ENCODE peak calls at places on chromosomes 16 and 17, in four cellular contexts. One of them, this sample, is unnamed. For H3K4me1, the result is how much of the 10 kb centered on the place peaks cover.

GRCh38 chr17:16013943-16014407 is 14.4 kb downstream of the TTC19 start:
- DNase-seq in spleen: no peak
- DNase-seq in tibial nerve: no peak
- DNase-seq in fibroblast of lung: peak
- DNase-seq in this sample: no peak

GRCh38 chr17:77498056-77498785 is 357.5 kb downstream of the SEC14L1 start:
- DNase-seq in fibroblast of lung: no peak
- DNase-seq in tibial nerve: no peak
- DNase-seq in spleen: peak
- DNase-seq in this sample: peak

GRCh38 chr17:35918665-35919064 is 11.9 kb downstream of the RDM1 start:
- DNase-seq in fibroblast of lung: no peak
- DNase-seq in tibial nerve: no peak
- DNase-seq in spleen: no peak
- DNase-seq in this sample: no peak

GRCh38 chr17:60077672-60078519 is 825 bp downstream of the HEATR6 start:
- DNase-seq in fibroblast of lung: peak
- DNase-seq in tibial nerve: no peak
- DNase-seq in spleen: no peak
- DNase-seq in this sample: no peak

GRCh38 chr17:82216301-82217119 is 3.9 kb upstream of the CCDC57 start:
- DNase-seq in spleen: peak
- DNase-seq in fibroblast of lung: peak
- DNase-seq in tibial nerve: peak
- DNase-seq in this sample: peak

GRCh38 chr17:1976683-1977064 is 48.5 kb downstream of the RTN4RL1 start:
- DNase-seq in spleen: no peak
- DNase-seq in tibial nerve: no peak
- DNase-seq in fibroblast of lung: no peak
- DNase-seq in this sample: no peak

GRCh38 chr16:77805403-77805802 is 17.0 kb downstream of the VAT1L start:
- DNase-seq in fibroblast of lung: no peak
- DNase-seq in spleen: no peak
- DNase-seq in tibial nerve: no peak
- DNase-seq in this sample: no peak

GRCh38 chr17:31509095-31509804 is 117.8 kb downstream of the RAB11FIP4 start:
- DNase-seq in fibroblast of lung: no peak
- DNase-seq in tibial nerve: no peak
- DNase-seq in spleen: peak
- DNase-seq in this sample: no peak

GRCh38 chr17:72562628-72563188 is 441.9 kb downstream of the SOX9 start:
- DNase-seq in spleen: no peak
- DNase-seq in fibroblast of lung: no peak
- DNase-seq in tibial nerve: no peak
- DNase-seq in this sample: no peak

GRCh38 chr17:36123431-36123830 is 19.8 kb downstream of the CCL4 start:
- DNase-seq in tibial nerve: no peak
- DNase-seq in spleen: no peak
- DNase-seq in fibroblast of lung: no peak
- DNase-seq in this sample: no peak

GRCh38 chr17:66932295-66932694 is 32.2 kb upstream of the CACNG4 start:
- DNase-seq in tibial nerve: no peak
- DNase-seq in spleen: no peak
- DNase-seq in fibroblast of lung: no peak
- DNase-seq in this sample: no peak

GRCh38 chr17:39639566-39640458 is 2.9 kb downstream of the STARD3 start:
- DNase-seq in fibroblast of lung: no peak
- DNase-seq in tibial nerve: no peak
- DNase-seq in spleen: no peak
- DNase-seq in this sample: no peak

GRCh38 chr16:12157510-12158093 is 181.1 kb downstream of the SNX29 start:
- DNase-seq in spleen: peak
- DNase-seq in fibroblast of lung: no peak
- DNase-seq in tibial nerve: no peak
- DNase-seq in this sample: no peak

GRCh38 chr16:67699265-67699664 is 19.9 kb downstream of the GFOD2 start:
- DNase-seq in fibroblast of lung: no peak
- DNase-seq in spleen: peak
- DNase-seq in tibial nerve: no peak
- DNase-seq in this sample: no peak
- H3K4me1 ChIP-seq in fibroblast of lung: under half
- H3K4me1 ChIP-seq in spleen: under half
- H3K4me1 ChIP-seq in tibial nerve: under half
- H3K4me1 ChIP-seq in this sample: under half

GRCh38 chr16:1766231-1766630 is 5.1 kb downstream of the NME3 start:
- DNase-seq in tibial nerve: no peak
- DNase-seq in spleen: no peak
- DNase-seq in fibroblast of lung: no peak
- DNase-seq in this sample: no peak
- H3K4me1 ChIP-seq in tibial nerve: under half
- H3K4me1 ChIP-seq in spleen: under half
- H3K4me1 ChIP-seq in fibroblast of lung: under half
- H3K4me1 ChIP-seq in this sample: under half

GRCh38 chr17:38448208-38448776 is 20.0 kb downstream of the ARHGAP23 start:
- DNase-seq in tibial nerve: no peak
- DNase-seq in spleen: no peak
- DNase-seq in fibroblast of lung: no peak
- DNase-seq in this sample: no peak
- H3K4me1 ChIP-seq in tibial nerve: half or more
- H3K4me1 ChIP-seq in spleen: half or more
- H3K4me1 ChIP-seq in fibroblast of lung: under half
- H3K4me1 ChIP-seq in this sample: under half

GRCh38 chr17:76139801-76140660 is 1.0 kb downstream of the FOXJ1 start:
- DNase-seq in fibroblast of lung: no peak
- DNase-seq in tibial nerve: no peak
- DNase-seq in spleen: peak
- DNase-seq in this sample: peak

GRCh38 chr17:76142044-76143041 is 1.3 kb upstream of the FOXJ1 start:
- DNase-seq in fibroblast of lung: no peak
- DNase-seq in tibial nerve: no peak
- DNase-seq in spleen: peak
- DNase-seq in this sample: peak

GRCh38 chr17:76140661-76141211 is 309 bp downstream of the FOXJ1 start:
- DNase-seq in fibroblast of lung: no peak
- DNase-seq in tibial nerve: no peak
- DNase-seq in spleen: no peak
- DNase-seq in this sample: no peak

GRCh38 chr17:76139261-76139752 is 1.7 kb downstream of the FOXJ1 start:
- DNase-seq in fibroblast of lung: no peak
- DNase-seq in tibial nerve: no peak
- DNase-seq in spleen: no peak
- DNase-seq in this sample: peak

GRCh38 chr17:76141212-76142043 is at the start of gene FOXJ1:
- DNase-seq in fibroblast of lung: peak
- DNase-seq in tibial nerve: peak
- DNase-seq in spleen: peak
- DNase-seq in this sample: peak
- H3K4me1 ChIP-seq in fibroblast of lung: under half
- H3K4me1 ChIP-seq in tibial nerve: under half
- H3K4me1 ChIP-seq in spleen: half or more
- H3K4me1 ChIP-seq in this sample: under half

GRCh38 chr16:81830845-81831600 is 51.9 kb downstream of the PLCG2 start:
- DNase-seq in fibroblast of lung: no peak
- DNase-seq in spleen: no peak
- DNase-seq in tibial nerve: no peak
- DNase-seq in this sample: no peak
- H3K4me1 ChIP-seq in fibroblast of lung: under half
- H3K4me1 ChIP-seq in spleen: half or more
- H3K4me1 ChIP-seq in tibial nerve: under half
- H3K4me1 ChIP-seq in this sample: under half

GRCh38 chr17:78707016-78707415 is 75.1 kb downstream of the CYTH1 start:
- DNase-seq in tibial nerve: no peak
- DNase-seq in fibroblast of lung: no peak
- DNase-seq in spleen: no peak
- DNase-seq in this sample: no peak

GRCh38 chr17:78706271-78706915 is 75.7 kb downstream of the CYTH1 start:
- DNase-seq in spleen: no peak
- DNase-seq in fibroblast of lung: no peak
- DNase-seq in tibial nerve: no peak
- DNase-seq in this sample: no peak

GRCh38 chr17:78708510-78708973 is 73.5 kb downstream of the CYTH1 start:
- DNase-seq in tibial nerve: peak
- DNase-seq in spleen: peak
- DNase-seq in fibroblast of lung: peak
- DNase-seq in this sample: peak

GRCh38 chr17:78709119-78709681 is 72.9 kb downstream of the CYTH1 start:
- DNase-seq in spleen: no peak
- DNase-seq in tibial nerve: no peak
- DNase-seq in fibroblast of lung: no peak
- DNase-seq in this sample: no peak

DNA sequence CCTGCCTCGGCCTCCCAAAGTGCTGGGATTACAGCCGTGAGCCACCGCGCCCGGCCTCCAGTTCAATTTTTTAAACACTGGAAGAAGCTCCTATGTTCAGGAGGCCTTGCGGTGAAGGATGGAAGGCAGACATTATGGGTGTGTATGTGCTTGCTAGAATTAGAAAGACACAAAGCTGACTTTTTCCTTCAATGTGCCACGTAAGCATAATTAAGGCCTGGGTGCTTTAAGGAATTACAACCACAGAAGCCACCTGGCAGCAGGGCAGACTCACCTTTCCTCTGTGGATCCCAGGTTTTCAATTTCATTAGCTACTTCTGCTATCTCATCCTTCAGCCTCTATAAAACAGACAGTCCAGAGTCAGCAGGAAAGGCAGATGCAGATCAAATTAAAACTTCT is 74.2 kb downstream of the CYTH1 start:
- DNase-seq in spleen: no peak
- DNase-seq in tibial nerve: no peak
- DNase-seq in fibroblast of lung: no peak
- DNase-seq in this sample: no peak
- H3K4me1 ChIP-seq in spleen: half or more
- H3K4me1 ChIP-seq in tibial nerve: under half
- H3K4me1 ChIP-seq in fibroblast of lung: under half
- H3K4me1 ChIP-seq in this sample: under half

DNA sequence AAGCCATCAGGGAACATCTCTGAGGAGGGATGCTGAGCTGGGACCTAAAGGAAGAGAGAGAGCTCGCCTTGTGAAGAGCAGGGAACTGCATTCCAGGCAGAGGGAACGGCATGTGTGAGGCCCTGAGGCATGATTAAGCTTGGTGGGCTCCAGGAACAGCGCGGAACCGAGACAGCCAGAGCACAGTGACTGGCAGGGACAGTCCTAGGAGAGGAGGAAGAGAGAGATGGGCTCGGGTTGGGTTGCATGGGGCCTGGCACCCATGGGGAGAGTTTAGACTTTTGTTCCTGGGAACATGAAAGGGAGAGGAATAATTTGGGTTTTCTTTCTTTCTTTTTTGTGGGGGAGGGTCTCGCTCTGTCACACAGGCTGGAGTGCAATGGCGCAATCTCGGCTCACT is 39.2 kb upstream of the CPNE2 start:
- DNase-seq in spleen: no peak
- DNase-seq in fibroblast of lung: no peak
- DNase-seq in tibial nerve: no peak
- DNase-seq in this sample: no peak
- H3K4me1 ChIP-seq in spleen: under half
- H3K4me1 ChIP-seq in fibroblast of lung: under half
- H3K4me1 ChIP-seq in tibial nerve: under half
- H3K4me1 ChIP-seq in this sample: under half

DNA sequence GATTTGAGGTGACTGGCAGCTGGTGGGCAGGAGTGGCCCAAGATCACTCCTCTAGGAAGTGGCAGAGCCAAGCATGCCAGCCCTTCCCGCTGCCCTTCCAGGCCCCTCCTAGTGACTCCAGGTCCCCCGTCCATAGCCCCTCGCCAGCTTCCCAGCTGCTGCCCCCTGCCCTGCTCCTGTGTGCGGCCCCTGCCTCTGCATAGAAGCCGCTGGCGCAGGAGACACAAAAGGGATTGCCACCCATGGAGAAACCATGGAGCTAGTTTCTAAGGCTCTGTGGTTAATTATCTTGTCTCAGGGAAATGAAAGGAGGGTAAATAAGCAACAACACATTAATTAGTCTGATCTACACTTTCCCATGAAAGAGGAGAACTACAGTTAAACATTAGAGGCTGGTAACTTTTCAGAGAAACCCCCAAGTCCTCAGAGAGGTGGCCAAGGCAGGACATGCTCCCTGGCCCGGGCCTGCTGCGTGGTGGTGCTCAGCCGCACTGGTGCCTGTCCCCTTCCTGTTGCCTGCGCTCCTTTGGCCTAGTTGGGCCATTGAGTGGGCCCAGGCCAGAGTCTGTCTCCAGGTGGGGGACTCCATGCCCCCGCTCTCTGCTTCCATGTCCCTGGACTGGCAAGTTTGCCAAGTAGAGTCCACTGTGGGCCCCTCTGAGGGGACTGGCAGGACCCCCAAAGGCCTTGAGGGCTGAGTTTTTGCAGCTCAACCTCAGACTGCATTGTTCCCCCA is 65.2 kb downstream of the PRMT7 start:
- DNase-seq in fibroblast of lung: no peak
- DNase-seq in tibial nerve: no peak
- DNase-seq in spleen: no peak
- DNase-seq in this sample: peak
- H3K4me1 ChIP-seq in fibroblast of lung: under half
- H3K4me1 ChIP-seq in tibial nerve: under half
- H3K4me1 ChIP-seq in spleen: under half
- H3K4me1 ChIP-seq in this sample: under half

GRCh38 chr17:55830699-55831098 is 79.8 kb downstream of the PCTP start:
- DNase-seq in fibroblast of lung: no peak
- DNase-seq in tibial nerve: no peak
- DNase-seq in spleen: no peak
- DNase-seq in this sample: no peak
- H3K4me1 ChIP-seq in fibroblast of lung: under half
- H3K4me1 ChIP-seq in tibial nerve: under half
- H3K4me1 ChIP-seq in spleen: under half
- H3K4me1 ChIP-seq in this sample: under half

DNA sequence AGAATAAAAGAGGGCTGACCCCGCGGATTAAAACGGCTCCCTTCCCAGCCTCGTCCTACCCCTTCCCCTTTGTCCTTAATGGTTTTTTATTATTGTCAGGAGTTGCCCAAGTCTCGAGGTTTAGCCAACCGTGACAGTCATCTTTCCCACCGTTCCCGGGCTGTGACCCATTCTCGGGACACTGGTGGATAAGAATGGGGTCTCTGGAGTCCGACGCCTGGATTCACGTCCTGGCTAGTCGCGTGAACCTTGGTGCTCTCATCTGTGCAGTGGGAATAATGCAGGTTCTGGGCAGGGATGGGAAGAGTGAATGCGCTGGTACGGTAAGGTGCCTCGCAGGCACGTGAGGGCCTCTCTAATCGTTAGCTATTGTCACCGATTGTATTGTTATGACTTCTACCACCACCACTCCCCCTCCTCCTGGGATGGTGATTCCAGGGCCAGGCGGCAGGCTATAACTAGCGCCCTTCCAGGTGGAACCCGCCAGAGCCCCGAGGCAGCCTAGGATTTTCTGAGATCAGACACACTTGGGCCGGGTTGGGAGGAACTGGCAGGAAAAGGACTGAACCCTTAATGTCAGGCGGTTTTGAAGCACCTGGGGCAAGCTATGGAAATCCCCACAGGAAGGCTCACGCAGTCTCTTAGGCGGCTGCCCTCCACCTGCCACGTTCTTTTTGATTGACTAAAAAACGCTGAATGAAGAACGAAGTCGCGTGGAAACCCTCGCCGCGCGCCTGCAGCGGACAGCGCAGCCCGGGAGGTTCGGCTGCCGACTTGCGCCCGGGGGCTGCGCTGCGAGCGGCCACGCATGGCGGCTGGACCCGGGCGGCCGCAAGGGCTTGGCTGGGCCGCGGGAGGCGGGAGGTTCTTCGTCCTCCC is 2.7 kb downstream of the HS3ST3B1 start:
- DNase-seq in fibroblast of lung: peak
- DNase-seq in spleen: peak
- DNase-seq in tibial nerve: no peak
- DNase-seq in this sample: no peak
- H3K4me1 ChIP-seq in fibroblast of lung: under half
- H3K4me1 ChIP-seq in spleen: half or more
- H3K4me1 ChIP-seq in tibial nerve: half or more
- H3K4me1 ChIP-seq in this sample: under half